ENCODE peak calls at places on chromosome 7, in seven cellular contexts. S is GM23338, X is OCI-LY7, W is GM23248, J is PC-3, K is PC-9, I is HCT116. T is an unnamed sample.

GRCh38 chr7:22219036-22219435 is 137.9 kb downstream of the RAPGEF5 start:
- DNase-seq in S (no peak), X (no peak), W (no peak), J (no peak), K (no peak), I (no peak), T (no peak)

GRCh38 chr7:16299853-16300252 is 121.5 kb downstream of the CRPPA start:
- DNase-seq in S (no peak), X (no peak), W (no peak), J (peak; percentile 29), K (no peak), I (no peak), T (no peak)

GRCh38 chr7:28626629-28627262 is 214.4 kb downstream of the CREB5 start:
- DNase-seq in S (peak; percentile 86), X (peak; percentile 52), W (peak; percentile 71), J (peak; percentile 68), K (no peak), I (peak; percentile 40), T (peak; percentile 81)

GRCh38 chr7:129779602-129780256 is 168.2 kb downstream of the NRF1 start:
- DNase-seq in S (peak; percentile 94), X (peak; percentile 57), W (peak; percentile 52), J (peak; percentile 46), K (peak; percentile 71), I (peak; percentile 61), T (peak; percentile 91)

GRCh38 chr7:11540271-11540761 is 291.7 kb downstream of the THSD7A start:
- DNase-seq in S (no peak), X (peak; percentile 77), W (peak; percentile 71), J (peak; percentile 52), K (no peak), I (peak; percentile 18), T (no peak)

GRCh38 chr7:77244222-77244934 is 44.8 kb upstream of the FGL2 start:
- DNase-seq in S (no peak), X (no peak), W (no peak), J (peak; percentile 68), K (no peak), I (no peak), T (peak; percentile 14)

GRCh38 chr7:30134011-30134410 is 775 bp upstream of the MTURN start:
- DNase-seq in S (no peak), X (no peak), W (no peak), J (no peak), K (no peak), I (no peak), T (no peak)

GRCh38 chr7:29622335-29623265 is 59.0 kb downstream of the PRR15 start:
- DNase-seq in S (no peak), X (no peak), W (peak; percentile 98), J (peak; percentile 94), K (peak; percentile 98), I (peak; percentile 83), T (no peak)

GRCh38 chr7:30974605-30975256 is 11.0 kb downstream of the GHRHR start:
- DNase-seq in S (peak; percentile 88), X (peak; percentile 79), W (peak; percentile 56), J (peak; percentile 69), K (peak; percentile 52), I (peak; percentile 46), T (peak; percentile 83)

GRCh38 chr7:138243430-138243829 is 167.2 kb downstream of the AKR1D1 start:
- DNase-seq in S (peak; percentile 98), X (no peak), W (no peak), J (peak; percentile 35), K (no peak), I (no peak), T (no peak)

GRCh38 chr7:74051193-74051592 is 23.2 kb downstream of the ELN start:
- DNase-seq in S (no peak), X (no peak), W (no peak), J (no peak), K (no peak), I (no peak), T (no peak)

GRCh38 chr7:77532247-77532646 is 4.8 kb upstream of the PTPN12 start:
- DNase-seq in S (no peak), X (no peak), W (no peak), J (no peak), K (no peak), I (no peak), T (no peak)

GRCh38 chr7:14507617-14508016 is 394.9 kb downstream of the DGKB start:
- DNase-seq in S (no peak), X (no peak), W (peak; percentile 27), J (peak; percentile 94), K (no peak), I (no peak), T (no peak)

GRCh38 chr7:50142421-50143113 is 49.5 kb upstream of the ZPBP start:
- DNase-seq in S (peak; percentile 64), X (peak; percentile 80), W (peak; percentile 55), J (peak; percentile 59), K (no peak), I (peak; percentile 36), T (peak; percentile 79)

DNA sequence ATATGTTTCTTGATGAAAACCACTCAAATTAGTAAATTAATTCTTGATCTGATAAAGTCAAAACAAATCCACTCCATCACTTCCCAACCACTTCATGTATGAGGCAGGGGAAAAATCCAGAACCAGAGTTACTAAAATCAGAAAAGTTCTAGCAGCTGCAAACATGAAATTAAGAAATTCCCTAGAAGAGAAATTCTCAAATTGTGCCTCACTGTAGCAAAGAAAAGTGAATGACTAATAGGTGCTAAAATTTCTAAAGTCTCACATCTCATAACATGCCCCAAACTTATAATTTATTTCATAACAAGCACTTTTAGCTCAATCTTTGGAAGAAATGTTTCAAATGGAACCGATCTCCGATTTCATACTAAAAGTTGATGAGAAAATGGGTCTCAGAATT is 345.0 kb upstream of the AOAH start:
- DNase-seq in S (no peak), X (no peak), W (no peak), J (no peak), K (no peak), I (no peak), T (no peak)
- H3K9me2 ChIP-seq in S (no peaks in the 10 kb centered on the region), X (no peaks in the 10 kb centered on the region), W (no peaks in the 10 kb centered on the region), J (no peaks in the 10 kb centered on the region), K (no peaks in the 10 kb centered on the region), I (no peaks in the 10 kb centered on the region), T (no peaks in the 10 kb centered on the region)

DNA sequence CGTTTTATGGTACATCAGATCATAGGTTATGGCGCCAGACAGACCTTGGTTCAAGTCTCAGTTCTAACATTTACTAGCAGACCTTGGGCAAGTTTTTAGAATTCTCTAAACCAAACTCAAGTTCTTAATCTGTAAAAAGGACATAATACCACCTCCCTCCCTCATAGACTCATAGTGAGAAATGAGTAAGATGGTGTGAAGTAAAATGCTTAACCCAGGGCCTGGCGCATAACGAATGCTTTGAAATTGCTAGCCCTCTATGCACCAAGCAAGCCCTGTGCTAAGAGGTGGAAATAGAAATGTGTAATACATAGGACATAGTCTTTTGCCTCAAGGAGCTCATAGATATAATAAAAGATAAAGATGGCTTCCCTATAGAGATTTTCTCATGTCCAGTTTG is 17.7 kb upstream of the SLC35B4 start:
- DNase-seq in S (no peak), X (no peak), W (no peak), J (no peak), K (no peak), I (no peak), T (no peak)
- H3K9me2 ChIP-seq in S (no peaks in the 10 kb centered on the region), X (no peaks in the 10 kb centered on the region), W (no peaks in the 10 kb centered on the region), J (no peaks in the 10 kb centered on the region), K (no peaks in the 10 kb centered on the region), I (no peaks in the 10 kb centered on the region), T (no peaks in the 10 kb centered on the region)

GRCh38 chr7:154965014-154965413 is 37.9 kb downstream of the PAXIP1 start:
- DNase-seq in S (no peak), X (no peak), W (no peak), J (no peak), K (no peak), I (no peak), T (no peak)
- H3K9me2 ChIP-seq in S (no peaks in the 10 kb centered on the region), X (no peaks in the 10 kb centered on the region), W (no peaks in the 10 kb centered on the region), J (no peaks in the 10 kb centered on the region), K (no peaks in the 10 kb centered on the region), I (no peaks in the 10 kb centered on the region), T (no peaks in the 10 kb centered on the region)

DNA sequence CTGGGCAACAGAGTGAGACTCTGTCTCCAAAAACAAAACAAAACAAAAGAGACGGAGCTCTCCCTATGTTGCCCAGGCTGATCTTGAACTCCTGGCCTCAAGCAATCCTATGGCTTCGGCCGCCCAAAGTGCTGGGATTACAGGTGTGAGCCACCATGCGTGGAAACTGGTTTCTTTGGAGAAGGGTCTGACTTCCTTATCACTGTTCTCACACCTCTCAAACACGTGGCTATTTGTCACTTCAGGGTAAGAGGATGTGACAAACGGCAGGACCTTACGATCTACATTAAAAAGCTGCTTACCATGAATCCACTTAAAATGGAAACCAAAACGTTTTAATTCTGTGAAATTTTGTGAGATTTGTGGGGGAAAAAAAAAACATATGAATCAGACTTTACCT is 18.9 kb upstream of the FOXK1 start:
- DNase-seq in S (no peak), X (no peak), W (no peak), J (no peak), K (no peak), I (no peak), T (no peak)
- H3K9me2 ChIP-seq in S (peaks cover 3% of the 10 kb centered on the region), X (no peaks in the 10 kb centered on the region), W (no peaks in the 10 kb centered on the region), J (no peaks in the 10 kb centered on the region), K (no peaks in the 10 kb centered on the region), I (no peaks in the 10 kb centered on the region), T (no peaks in the 10 kb centered on the region)